ENCODE peak calls at places on chromosomes 7 and 10, in four cellular contexts. H is spleen, U is ovary, C is adrenal gland. I is an unnamed sample.

GRCh38 chr7:149495785-149496641 is 1.6 kb downstream of the ZNF746 start:
- DNase-seq in C (peak; percentile 89), U (peak; percentile 84), H (no peak), I (peak; percentile 74)

GRCh38 chr10:108817125-108817524 is 1106.2 kb downstream of the XPNPEP1 start:
- DNase-seq in C (no peak), H (no peak), U (no peak), I (no peak)

GRCh38 chr10:47241256-47241655 is 58.7 kb upstream of the GDF10 start:
- DNase-seq in C (no peak), H (peak; percentile 14), U (no peak), I (no peak)

GRCh38 chr10:44863344-44864041 is 47.6 kb upstream of the TMEM72 start:
- DNase-seq in H (no peak), C (no peak), U (no peak), I (no peak)

GRCh38 chr7:128398016-128398840 is 11.6 kb downstream of the IMPDH1 start:
- DNase-seq in H (no peak), C (peak; percentile 73), U (peak; percentile 54), I (peak; percentile 57)

GRCh38 chr7:23783115-23783514 is 73.1 kb downstream of the STK31 start:
- DNase-seq in U (no peak), C (no peak), H (no peak), I (no peak)

GRCh38 chr10:27482984-27483956 is 20.8 kb upstream of the RAB18 start:
- DNase-seq in U (no peak), H (no peak), C (no peak), I (no peak)

GRCh38 chr10:61567729-61568128 is 95.0 kb upstream of the CABCOCO1 start:
- DNase-seq in C (no peak), H (no peak), U (no peak), I (no peak)

GRCh38 chr7:73770860-73771665 is 993 bp upstream of the CLDN3 start:
- DNase-seq in C (no peak), H (no peak), U (no peak), I (no peak)

GRCh38 chr7:123633553-123633952 is 22.1 kb upstream of the LMOD2 start:
- DNase-seq in H (no peak), U (no peak), C (no peak), I (no peak)

GRCh38 chr10:927131-927530 is 4.4 kb downstream of the LARP4B start:
- DNase-seq in H (no peak), C (no peak), U (no peak), I (no peak)

GRCh38 chr10:932589-932988 is 1.1 kb upstream of the LARP4B start:
- DNase-seq in H (peak; percentile 90), C (no peak), U (peak; percentile 17), I (peak; percentile 20)

GRCh38 chr10:931326-932318 is at the start of gene LARP4B:
- DNase-seq in C (peak; percentile 98), U (peak; percentile 95), H (peak; percentile 99), I (peak; percentile 94)

GRCh38 chr10:929965-930364 is 1.5 kb downstream of the LARP4B start:
- DNase-seq in H (no peak), U (no peak), C (peak; percentile 26), I (no peak)

GRCh38 chr10:930415-931325 is 835 bp downstream of the LARP4B start:
- DNase-seq in C (peak; percentile 73), H (peak; percentile 92), U (peak; percentile 33), I (no peak)
- TF ChIP-seq POLR2A in C (peak; percentile 58), H (no peak), U (no peak), I (no peak)

GRCh38 chr10:133113146-133113830 is 25.6 kb downstream of the ADGRA1 start:
- DNase-seq in C (no peak), U (no peak), H (peak; percentile 58), I (no peak)

GRCh38 chr10:133115453-133115842 is 27.7 kb downstream of the ADGRA1 start:
- DNase-seq in U (no peak), C (no peak), H (peak; percentile 56), I (no peak)

GRCh38 chr10:133113847-133114246 is 26.1 kb downstream of the ADGRA1 start:
- DNase-seq in U (no peak), C (no peak), H (peak; percentile 60), I (no peak)

GRCh38 chr10:133114726-133115452 is 27.2 kb downstream of the ADGRA1 start:
- DNase-seq in U (no peak), H (peak; percentile 41), C (no peak), I (no peak)

GRCh38 chr10:133114251-133114650 is 26.5 kb downstream of the ADGRA1 start:
- DNase-seq in C (no peak), H (peak; percentile 47), U (no peak), I (no peak)
- H3K27ac ChIP-seq in C (no peak overlapping the region), H (no peak overlapping the region), U (no peak overlapping the region), I (no peak overlapping the region)

GRCh38 chr7:156107957-156108356 is 295.7 kb upstream of the SHH start:
- DNase-seq in H (no peak), U (no peak), C (no peak), I (no peak)

GRCh38 chr7:156106107-156106426 is 293.8 kb upstream of the SHH start:
- DNase-seq in U (no peak), C (peak; percentile 67), H (no peak), I (no peak)

GRCh38 chr7:156104501-156105336 is 292.5 kb upstream of the SHH start:
- DNase-seq in C (no peak), U (no peak), H (no peak), I (no peak)

GRCh38 chr7:156102267-156102666 is 290.0 kb upstream of the SHH start:
- DNase-seq in H (no peak), U (no peak), C (no peak), I (no peak)

DNA sequence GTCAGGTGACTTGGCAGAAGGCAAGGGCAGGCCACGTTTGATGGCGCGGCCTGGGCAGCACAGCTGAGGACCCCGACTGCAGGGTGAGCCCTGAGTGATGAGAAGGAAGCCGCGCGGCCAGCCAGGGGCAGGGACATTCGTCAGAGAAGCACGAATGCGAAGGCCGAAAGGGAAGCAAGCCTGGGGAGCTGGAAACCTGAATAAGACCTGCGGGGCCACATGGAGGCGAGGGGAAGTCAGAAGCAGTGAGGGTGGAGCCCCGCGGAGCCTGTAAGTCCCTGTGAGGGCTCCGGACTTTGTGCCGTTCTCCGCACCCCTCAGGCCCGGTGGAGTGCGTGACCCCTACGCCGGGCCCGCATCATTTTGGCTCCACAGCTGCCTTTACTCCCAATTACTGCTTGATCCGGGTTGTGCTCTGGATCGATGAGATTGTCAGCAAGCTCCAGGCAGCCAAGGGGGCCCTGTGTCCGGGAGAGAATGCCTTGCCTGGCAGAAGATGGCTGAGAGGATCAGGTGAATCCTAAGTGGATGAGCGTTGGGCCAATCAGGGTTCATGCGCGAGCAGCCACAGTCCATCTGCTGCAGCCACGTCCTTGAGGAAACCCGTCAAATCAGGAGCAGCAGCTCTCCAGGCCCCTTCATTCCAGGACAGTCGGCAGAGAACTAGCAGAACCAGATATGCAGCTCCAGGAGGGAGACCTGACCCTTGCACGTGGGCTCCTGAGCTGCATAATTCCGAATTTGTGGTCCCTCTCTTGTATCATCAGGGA is 293.3 kb upstream of the SHH start:
- DNase-seq in H (no peak), C (no peak), U (no peak), I (no peak)
- H3K27me3 ChIP-seq in H (no peaks in the 10 kb centered on the region), C (no peaks in the 10 kb centered on the region), U (no peaks in the 10 kb centered on the region), I (no peaks in the 10 kb centered on the region)

DNA sequence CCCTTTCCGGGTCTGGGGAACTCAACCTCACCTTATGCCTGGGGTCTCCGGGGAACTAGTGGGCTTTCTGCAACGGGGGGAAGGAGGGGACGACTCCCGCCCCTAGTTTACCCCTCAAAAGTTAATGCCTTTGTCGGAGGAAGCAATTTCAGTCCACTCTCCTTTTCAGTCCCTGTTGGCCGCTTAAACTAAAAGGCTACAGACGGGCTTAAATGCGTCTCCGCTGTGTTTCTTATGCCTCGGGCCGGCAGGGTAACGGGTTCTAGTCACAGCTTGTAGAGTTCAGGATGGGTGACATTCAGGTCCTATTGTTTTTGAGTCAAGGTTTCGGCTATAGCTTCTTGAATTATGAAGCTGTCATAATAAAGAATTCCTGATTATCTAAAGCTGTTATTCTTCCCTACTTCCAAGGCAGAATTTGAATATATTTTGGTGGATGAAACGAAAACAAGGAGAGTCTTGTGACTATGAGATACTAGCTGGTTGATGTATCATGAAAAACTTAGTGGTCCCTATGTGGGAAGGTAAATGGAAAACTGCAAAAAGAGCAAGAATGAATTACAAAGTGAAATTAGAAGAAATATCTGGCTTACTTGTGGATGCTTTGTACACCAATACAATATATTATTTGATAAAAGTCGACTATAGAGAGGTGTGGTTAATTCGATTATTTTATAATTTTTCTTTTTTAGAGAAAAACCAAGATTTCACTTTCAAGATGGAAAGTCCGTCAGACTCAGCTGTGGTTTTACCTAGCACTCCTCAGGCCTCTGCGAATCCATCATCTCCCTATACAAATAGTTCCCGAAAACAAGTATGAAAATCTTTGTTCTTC is 519 bp downstream of the SFR1 start:
- DNase-seq in U (no peak), C (peak; percentile 30), H (no peak), I (no peak)
- TF ChIP-seq POLR2A in U (no peak), C (no peak), H (no peak), I (no peak)

GRCh38 chr7:3107228-3107763 is 63.6 kb upstream of the CARD11 start:
- DNase-seq in U (no peak), C (no peak), H (no peak), I (no peak)

GRCh38 chr7:3109516-3109915 is 65.8 kb upstream of the CARD11 start:
- DNase-seq in C (no peak), H (no peak), U (no peak), I (no peak)

GRCh38 chr7:3105856-3106255 is 62.2 kb upstream of the CARD11 start:
- DNase-seq in C (no peak), U (no peak), H (no peak), I (no peak)

GRCh38 chr7:3106353-3106752 is 62.7 kb upstream of the CARD11 start:
- DNase-seq in U (no peak), C (no peak), H (no peak), I (no peak)

GRCh38 chr7:3107889-3108570 is 64.4 kb upstream of the CARD11 start:
- DNase-seq in U (no peak), C (no peak), H (no peak), I (no peak)
- H3K27ac ChIP-seq in U (no peak overlapping the region), C (no peak overlapping the region), H (peak overlapping the region; percentile 31), I (no peak overlapping the region)

GRCh38 chr7:27101906-27102577 is 441 bp downstream of the HOXA2 start:
- DNase-seq in H (no peak), C (no peak), U (no peak), I (no peak)

GRCh38 chr7:27103489-27104226 is 1.2 kb upstream of the HOXA2 start:
- DNase-seq in C (no peak), H (no peak), U (no peak), I (no peak)

GRCh38 chr7:27104244-27105149 is 2.0 kb upstream of the HOXA2 start:
- DNase-seq in C (no peak), U (no peak), H (no peak), I (no peak)

GRCh38 chr7:27101188-27101905 is 1.1 kb downstream of the HOXA2 start:
- DNase-seq in U (no peak), H (no peak), C (no peak), I (no peak)

GRCh38 chr7:27102578-27103442 is at the start of gene HOXA2:
- DNase-seq in H (no peak), U (no peak), C (no peak), I (no peak)
- H3K27me3 ChIP-seq in H (no peaks in the 10 kb centered on the region), U (no peaks in the 10 kb centered on the region), C (no peaks in the 10 kb centered on the region), I (no peaks in the 10 kb centered on the region)

DNA sequence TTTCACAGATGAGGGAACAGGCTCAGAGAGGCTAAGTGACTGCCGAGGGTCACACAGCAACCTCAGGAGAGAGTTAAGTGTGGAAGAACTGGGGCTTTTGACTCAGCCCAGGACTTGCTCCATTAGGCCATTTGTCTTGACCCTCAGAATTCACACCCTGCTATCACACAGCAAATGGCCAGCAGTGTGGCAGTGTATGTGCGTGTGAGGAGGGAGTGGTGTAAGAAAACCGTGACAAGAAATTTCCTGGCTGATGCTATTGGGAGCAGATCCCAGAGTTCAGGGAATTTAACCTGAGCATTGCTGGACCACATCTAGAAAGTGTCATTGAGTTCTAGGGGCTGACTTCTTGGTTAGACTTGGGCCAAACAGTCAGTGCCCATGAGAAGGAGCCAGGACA is 18.4 kb downstream of the VWA2 start:
- DNase-seq in C (no peak), H (no peak), U (no peak), I (no peak)
- TF ChIP-seq POLR2A in C (no peak), H (no peak), U (no peak), I (no peak)